ENCODE peak calls at places on chromosomes 13 and 19, in eight cellular contexts. One of them, this sample, is unnamed.

GRCh38 chr13:74413482-74413881 is 279.3 kb upstream of the KLF12 start:
- DNase-seq in epithelial cell of esophagus: no peak
- DNase-seq in nephron progenitor cell: no peak
- DNase-seq in naive thymus-derived CD4-positive, alpha-beta T cell: no peak
- DNase-seq in NCI-H748 treated with DMSO at 0.1 percent for 48 hours: no peak
- DNase-seq in HS-5: no peak
- DNase-seq in stimulated activated CD4-positive, alpha-beta T cell treated with anti-CD3 and anti-CD28 coated beads, TNF-alpha, amount 100 ng/mL, for 4 hours: no peak
- DNase-seq in BJ: no peak
- DNase-seq in this sample: no peak

GRCh38 chr19:3458595-3459284 is 21.6 kb downstream of the SMIM24 start:
- DNase-seq in nephron progenitor cell: peak
- DNase-seq in naive thymus-derived CD4-positive, alpha-beta T cell: no peak
- DNase-seq in BJ: no peak
- DNase-seq in NCI-H748 treated with DMSO at 0.1 percent for 48 hours: no peak
- DNase-seq in epithelial cell of esophagus: no peak
- DNase-seq in HS-5: no peak
- DNase-seq in stimulated activated CD4-positive, alpha-beta T cell treated with anti-CD3 and anti-CD28 coated beads, TNF-alpha, amount 100 ng/mL, for 4 hours: no peak
- DNase-seq in this sample: no peak

GRCh38 chr19:36027696-36028095 is 5.0 kb downstream of the CLIP3 start:
- DNase-seq in BJ: no peak
- DNase-seq in nephron progenitor cell: no peak
- DNase-seq in HS-5: no peak
- DNase-seq in stimulated activated CD4-positive, alpha-beta T cell treated with anti-CD3 and anti-CD28 coated beads, TNF-alpha, amount 100 ng/mL, for 4 hours: no peak
- DNase-seq in NCI-H748 treated with DMSO at 0.1 percent for 48 hours: no peak
- DNase-seq in epithelial cell of esophagus: no peak
- DNase-seq in naive thymus-derived CD4-positive, alpha-beta T cell: no peak
- DNase-seq in this sample: no peak

GRCh38 chr13:40271931-40272775 is 394.3 kb downstream of the FOXO1 start:
- DNase-seq in NCI-H748 treated with DMSO at 0.1 percent for 48 hours: no peak
- DNase-seq in epithelial cell of esophagus: peak
- DNase-seq in BJ: peak
- DNase-seq in nephron progenitor cell: no peak
- DNase-seq in naive thymus-derived CD4-positive, alpha-beta T cell: no peak
- DNase-seq in stimulated activated CD4-positive, alpha-beta T cell treated with anti-CD3 and anti-CD28 coated beads, TNF-alpha, amount 100 ng/mL, for 4 hours: peak
- DNase-seq in HS-5: no peak
- DNase-seq in this sample: no peak

GRCh38 chr13:106680796-106681482 is 113.0 kb upstream of the ARGLU1 start:
- DNase-seq in nephron progenitor cell: no peak
- DNase-seq in epithelial cell of esophagus: no peak
- DNase-seq in HS-5: no peak
- DNase-seq in naive thymus-derived CD4-positive, alpha-beta T cell: no peak
- DNase-seq in BJ: no peak
- DNase-seq in NCI-H748 treated with DMSO at 0.1 percent for 48 hours: no peak
- DNase-seq in stimulated activated CD4-positive, alpha-beta T cell treated with anti-CD3 and anti-CD28 coated beads, TNF-alpha, amount 100 ng/mL, for 4 hours: no peak
- DNase-seq in this sample: no peak

GRCh38 chr13:108266316-108266936 is 3.1 kb upstream of the TNFSF13B start:
- DNase-seq in BJ: no peak
- DNase-seq in stimulated activated CD4-positive, alpha-beta T cell treated with anti-CD3 and anti-CD28 coated beads, TNF-alpha, amount 100 ng/mL, for 4 hours: no peak
- DNase-seq in naive thymus-derived CD4-positive, alpha-beta T cell: no peak
- DNase-seq in HS-5: no peak
- DNase-seq in NCI-H748 treated with DMSO at 0.1 percent for 48 hours: no peak
- DNase-seq in nephron progenitor cell: no peak
- DNase-seq in epithelial cell of esophagus: no peak
- DNase-seq in this sample: no peak

GRCh38 chr13:106034201-106034600 is 501.3 kb downstream of the EFNB2 start:
- DNase-seq in BJ: no peak
- DNase-seq in naive thymus-derived CD4-positive, alpha-beta T cell: no peak
- DNase-seq in HS-5: no peak
- DNase-seq in stimulated activated CD4-positive, alpha-beta T cell treated with anti-CD3 and anti-CD28 coated beads, TNF-alpha, amount 100 ng/mL, for 4 hours: no peak
- DNase-seq in NCI-H748 treated with DMSO at 0.1 percent for 48 hours: no peak
- DNase-seq in nephron progenitor cell: no peak
- DNase-seq in epithelial cell of esophagus: no peak
- DNase-seq in this sample: no peak

GRCh38 chr13:32195713-32196112 is 119.5 kb downstream of the ZAR1L start:
- DNase-seq in nephron progenitor cell: no peak
- DNase-seq in NCI-H748 treated with DMSO at 0.1 percent for 48 hours: no peak
- DNase-seq in stimulated activated CD4-positive, alpha-beta T cell treated with anti-CD3 and anti-CD28 coated beads, TNF-alpha, amount 100 ng/mL, for 4 hours: no peak
- DNase-seq in naive thymus-derived CD4-positive, alpha-beta T cell: no peak
- DNase-seq in BJ: no peak
- DNase-seq in HS-5: no peak
- DNase-seq in epithelial cell of esophagus: no peak
- DNase-seq in this sample: no peak

GRCh38 chr19:893775-894090 is 449 bp downstream of the RNU6-9 start:
- DNase-seq in stimulated activated CD4-positive, alpha-beta T cell treated with anti-CD3 and anti-CD28 coated beads, TNF-alpha, amount 100 ng/mL, for 4 hours: no peak
- DNase-seq in HS-5: no peak
- DNase-seq in BJ: no peak
- DNase-seq in naive thymus-derived CD4-positive, alpha-beta T cell: no peak
- DNase-seq in epithelial cell of esophagus: no peak
- DNase-seq in NCI-H748 treated with DMSO at 0.1 percent for 48 hours: no peak
- DNase-seq in nephron progenitor cell: no peak
- DNase-seq in this sample: no peak

GRCh38 chr13:20525144-20525600 is 485 bp downstream of the CRYL1 start:
- DNase-seq in stimulated activated CD4-positive, alpha-beta T cell treated with anti-CD3 and anti-CD28 coated beads, TNF-alpha, amount 100 ng/mL, for 4 hours: peak
- DNase-seq in NCI-H748 treated with DMSO at 0.1 percent for 48 hours: peak
- DNase-seq in epithelial cell of esophagus: peak
- DNase-seq in nephron progenitor cell: peak
- DNase-seq in naive thymus-derived CD4-positive, alpha-beta T cell: peak
- DNase-seq in HS-5: no peak
- DNase-seq in BJ: no peak
- DNase-seq in this sample: no peak

GRCh38 chr19:7170983-7171382 is 101.5 kb downstream of the ZNF557 start:
- DNase-seq in naive thymus-derived CD4-positive, alpha-beta T cell: no peak
- DNase-seq in epithelial cell of esophagus: no peak
- DNase-seq in BJ: no peak
- DNase-seq in HS-5: no peak
- DNase-seq in nephron progenitor cell: no peak
- DNase-seq in stimulated activated CD4-positive, alpha-beta T cell treated with anti-CD3 and anti-CD28 coated beads, TNF-alpha, amount 100 ng/mL, for 4 hours: no peak
- DNase-seq in NCI-H748 treated with DMSO at 0.1 percent for 48 hours: no peak
- DNase-seq in this sample: no peak

GRCh38 chr13:79128158-79128557 is 277.9 kb downstream of the RBM26 start:
- DNase-seq in naive thymus-derived CD4-positive, alpha-beta T cell: no peak
- DNase-seq in HS-5: peak
- DNase-seq in epithelial cell of esophagus: peak
- DNase-seq in nephron progenitor cell: no peak
- DNase-seq in BJ: no peak
- DNase-seq in NCI-H748 treated with DMSO at 0.1 percent for 48 hours: no peak
- DNase-seq in stimulated activated CD4-positive, alpha-beta T cell treated with anti-CD3 and anti-CD28 coated beads, TNF-alpha, amount 100 ng/mL, for 4 hours: no peak
- DNase-seq in this sample: no peak

GRCh38 chr19:50224986-50225747 is 21.7 kb downstream of the MYH14 start:
- DNase-seq in naive thymus-derived CD4-positive, alpha-beta T cell: no peak
- DNase-seq in NCI-H748 treated with DMSO at 0.1 percent for 48 hours: no peak
- DNase-seq in HS-5: no peak
- DNase-seq in stimulated activated CD4-positive, alpha-beta T cell treated with anti-CD3 and anti-CD28 coated beads, TNF-alpha, amount 100 ng/mL, for 4 hours: no peak
- DNase-seq in nephron progenitor cell: no peak
- DNase-seq in epithelial cell of esophagus: no peak
- DNase-seq in BJ: no peak
- DNase-seq in this sample: no peak

GRCh38 chr13:35485451-35485850 is 9.0 kb upstream of the MAB21L1 start:
- DNase-seq in HS-5: no peak
- DNase-seq in nephron progenitor cell: no peak
- DNase-seq in naive thymus-derived CD4-positive, alpha-beta T cell: no peak
- DNase-seq in BJ: no peak
- DNase-seq in NCI-H748 treated with DMSO at 0.1 percent for 48 hours: no peak
- DNase-seq in stimulated activated CD4-positive, alpha-beta T cell treated with anti-CD3 and anti-CD28 coated beads, TNF-alpha, amount 100 ng/mL, for 4 hours: no peak
- DNase-seq in epithelial cell of esophagus: no peak
- DNase-seq in this sample: no peak

This sample was measured in naive B cell.